ENCODE peak calls at places on chromosomes 16 and 17, in seven cellular contexts. C is uterus, B is H1, L is kidney epithelial cell, R is AG04450, I is prostate gland, E is dorsolateral prefrontal cortex. F is an unnamed sample.
A peak's percentile ranks its signal among the peaks of the same experiment; 100 is the strongest.

GRCh38 chr17:17253445-17253844 is 16.5 kb upstream of the FLCN start:
- DNase-seq in R (no peak), L (no peak), I (no peak), C (no peak), E (no peak), B (no peak), F (no peak)

GRCh38 chr17:44757045-44757917 is 1.5 kb upstream of the ADAM11 start:
- DNase-seq in C (no peak), B (no peak), R (no peak), L (no peak), E (no peak), I (no peak), F (no peak)

GRCh38 chr17:61487668-61488595 is 35.7 kb downstream of the TBX4 start:
- DNase-seq in C (no peak), R (no peak), I (no peak), B (no peak), L (no peak), E (no peak), F (no peak)

GRCh38 chr16:4320030-4320429 is 4.2 kb downstream of the GLIS2 start:
- DNase-seq in C (no peak), L (no peak), I (no peak), E (no peak), R (no peak), B (no peak), F (no peak)

GRCh38 chr16:27639588-27640276 is 89.8 kb downstream of the KATNIP start:
- DNase-seq in C (no peak), I (peak; percentile 33), E (peak; percentile 48), L (no peak), R (peak; percentile 18), B (peak; percentile 55), F (no peak)

GRCh38 chr17:49450735-49451134 is 36.1 kb upstream of the PHB1 start:
- DNase-seq in C (no peak), E (no peak), R (no peak), L (no peak), I (no peak), B (no peak), F (no peak)

GRCh38 chr17:45224671-45225050 is 3.0 kb downstream of the FMNL1 start:
- DNase-seq in I (no peak), B (no peak), E (no peak), R (no peak), L (no peak), C (no peak), F (no peak)

GRCh38 chr17:44779211-44780025 is 20.6 kb downstream of the ADAM11 start:
- DNase-seq in L (no peak), I (peak; percentile 63), E (peak; percentile 80), C (peak; percentile 81), B (peak; percentile 92), R (peak; percentile 52), F (no peak)

GRCh38 chr16:70495425-70496182 is 27.8 kb downstream of the COG4 start:
- DNase-seq in R (no peak), E (no peak), L (no peak), B (no peak), I (no peak), C (no peak), F (no peak)

GRCh38 chr17:64736804-64737492 is 74.8 kb upstream of the SMURF2 start:
- DNase-seq in E (no peak), I (peak; percentile 7), L (no peak), C (no peak), R (peak; percentile 21), B (peak; percentile 55), F (no peak)

GRCh38 chr17:43556292-43556691 is 10.2 kb upstream of the ETV4 start:
- DNase-seq in C (peak; percentile 28), E (no peak), B (no peak), R (no peak), L (no peak), I (no peak), F (peak; percentile 83)

GRCh38 chr16:85171004-85171808 is 58.9 kb upstream of the CIBAR2 start:
- DNase-seq in I (no peak), B (no peak), E (no peak), R (no peak), L (no peak), C (no peak), F (no peak)

GRCh38 chr16:85169333-85170065 is 57.2 kb upstream of the CIBAR2 start:
- DNase-seq in B (no peak), R (no peak), L (no peak), I (no peak), E (no peak), C (no peak), F (no peak)

GRCh38 chr16:85171809-85172464 is 59.7 kb upstream of the CIBAR2 start:
- DNase-seq in C (no peak), E (no peak), I (no peak), R (no peak), L (no peak), B (no peak), F (no peak)

GRCh38 chr16:85168732-85169256 is 56.5 kb upstream of the CIBAR2 start:
- DNase-seq in B (peak; percentile 74), E (peak; percentile 76), I (no peak), R (no peak), L (no peak), C (peak; percentile 78), F (no peak)

DNA sequence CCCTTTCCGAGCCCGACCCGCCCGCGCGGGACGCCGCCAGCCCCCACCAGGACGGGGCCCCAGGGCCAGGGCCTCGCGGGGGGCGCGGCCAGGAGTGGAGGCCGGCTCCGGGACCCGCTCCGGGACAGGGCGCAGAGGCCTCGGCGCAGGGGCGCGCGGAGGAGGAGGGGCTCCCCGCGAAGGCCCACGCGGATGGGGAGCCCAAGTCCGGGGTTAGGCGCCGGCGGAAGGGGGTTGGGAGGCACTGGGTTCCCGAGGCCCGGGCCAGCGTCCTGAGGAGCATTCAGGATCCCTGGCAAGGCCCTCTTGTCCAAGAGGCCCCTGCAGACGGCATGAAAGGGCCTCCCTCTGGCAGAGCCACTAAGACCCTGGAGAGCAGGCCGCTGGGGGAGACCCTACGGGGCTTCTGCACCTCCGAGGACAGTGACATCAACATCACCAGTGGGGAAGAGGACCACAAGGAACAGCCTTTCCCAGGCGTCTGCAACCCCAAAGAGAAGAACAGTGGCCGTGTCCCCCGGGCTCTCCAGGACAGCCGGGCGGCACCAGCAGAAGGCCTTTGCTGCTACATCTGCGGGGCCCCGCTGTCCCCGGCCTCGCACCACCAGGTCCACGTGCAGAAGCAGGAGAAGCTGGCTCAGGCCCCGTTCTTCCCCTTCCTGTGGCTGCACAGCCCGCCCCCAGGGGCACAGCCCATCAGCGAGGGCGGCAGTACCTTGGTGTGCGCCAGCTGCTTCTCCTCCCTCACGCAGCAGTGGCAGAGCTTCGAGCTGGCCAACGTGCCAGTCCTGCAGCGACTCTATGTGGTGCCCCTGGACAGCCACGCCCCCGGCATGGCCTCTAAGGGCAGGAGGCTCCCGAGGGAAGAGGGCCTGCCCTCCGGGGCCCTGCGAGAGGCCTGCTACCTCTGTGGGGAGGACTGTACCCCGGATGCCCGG is 58.1 kb upstream of the CIBAR2 start:
- DNase-seq in R (no peak), E (no peak), L (no peak), C (no peak), B (no peak), I (no peak), F (no peak)
- H3K4me3 ChIP-seq in R (peak overlapping the region; percentile 84), E (peak overlapping the region; percentile 44), L (no peak overlapping the region), C (peak overlapping the region; percentile 22), B (peak overlapping the region; percentile 42), I (peak overlapping the region; percentile 27), F (peak overlapping the region; percentile 48)

GRCh38 chr17:31497994-31498826 is 106.7 kb downstream of the RAB11FIP4 start:
- DNase-seq in B (no peak), C (no peak), R (no peak), E (no peak), I (no peak), L (no peak), F (no peak)

GRCh38 chr17:31496097-31496496 is 104.6 kb downstream of the RAB11FIP4 start:
- DNase-seq in R (no peak), I (no peak), E (no peak), L (no peak), C (no peak), B (no peak), F (no peak)

GRCh38 chr17:31496601-31497000 is 105.1 kb downstream of the RAB11FIP4 start:
- DNase-seq in E (no peak), C (no peak), R (no peak), B (no peak), I (no peak), L (no peak), F (no peak)

GRCh38 chr17:31495049-31495885 is 103.8 kb downstream of the RAB11FIP4 start:
- DNase-seq in C (no peak), R (no peak), I (no peak), L (no peak), E (no peak), B (no peak), F (no peak)

DNA sequence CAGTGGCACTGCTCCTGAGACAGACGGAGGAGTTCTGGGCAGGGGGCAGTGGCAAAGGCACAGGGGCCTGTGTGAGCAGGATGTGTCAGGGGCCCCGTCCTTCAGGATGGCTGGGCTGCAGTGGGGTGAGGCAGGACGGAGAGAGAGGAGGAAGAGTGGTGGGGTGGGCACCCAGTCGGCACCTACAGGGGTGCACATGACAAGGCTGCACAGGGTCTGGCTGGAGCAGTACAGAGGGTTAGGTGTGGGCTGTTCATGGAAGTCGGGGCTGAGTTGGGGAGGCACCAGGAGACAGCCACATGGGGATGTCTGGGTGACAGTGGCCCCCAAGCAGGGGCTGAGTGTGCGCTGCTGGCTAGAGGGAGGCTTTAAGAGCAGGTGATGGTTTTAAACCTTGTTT is 106.0 kb downstream of the RAB11FIP4 start:
- DNase-seq in E (no peak), C (no peak), B (no peak), I (no peak), R (no peak), L (no peak), F (no peak)
- H3K27me3 ChIP-seq in E (no peaks in the 10 kb centered on the region), C (no peaks in the 10 kb centered on the region), B (no peaks in the 10 kb centered on the region), I (no peaks in the 10 kb centered on the region), R (peaks cover 54% of the 10 kb centered on the region), L (peaks cover 7% of the 10 kb centered on the region), F (peaks cover 22% of the 10 kb centered on the region)

DNA sequence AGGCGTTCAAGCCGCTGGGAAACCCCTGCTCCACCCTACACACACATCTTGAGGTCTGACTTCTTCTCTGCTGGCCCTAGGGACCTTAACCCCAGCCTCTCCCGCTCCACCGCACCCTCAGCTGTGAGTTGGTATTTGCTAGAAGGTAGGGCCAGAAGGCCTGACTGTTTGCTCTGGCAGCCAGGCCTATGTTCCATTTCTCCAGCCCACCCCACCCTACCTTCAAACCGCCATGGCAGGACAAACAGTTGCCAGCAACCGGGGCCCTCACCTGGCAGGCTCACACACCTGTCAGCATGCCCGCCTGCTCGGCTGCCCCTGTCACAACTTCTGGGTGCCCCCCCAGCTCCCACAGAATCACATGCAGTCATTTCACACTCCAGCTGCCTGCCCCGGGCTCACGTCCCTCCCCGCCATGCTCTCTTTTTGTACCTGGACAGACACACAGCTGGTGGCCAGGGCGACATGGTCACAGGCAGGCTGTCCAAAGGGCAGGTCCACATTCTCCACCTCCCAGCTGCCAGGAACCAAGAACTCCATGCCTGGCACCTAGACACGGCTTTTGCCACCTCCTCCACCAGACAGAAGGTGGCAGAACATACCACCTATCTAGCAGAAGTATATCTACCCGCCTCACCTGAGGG is 2.6 kb upstream of the ATP2A3 start:
- DNase-seq in I (no peak), C (no peak), E (no peak), R (no peak), B (no peak), L (no peak), F (no peak)
- TF ChIP-seq CTCF in I (no peak), C (no peak), E (no peak), R (no peak), B (no peak), L (no peak), F (no peak)

DNA sequence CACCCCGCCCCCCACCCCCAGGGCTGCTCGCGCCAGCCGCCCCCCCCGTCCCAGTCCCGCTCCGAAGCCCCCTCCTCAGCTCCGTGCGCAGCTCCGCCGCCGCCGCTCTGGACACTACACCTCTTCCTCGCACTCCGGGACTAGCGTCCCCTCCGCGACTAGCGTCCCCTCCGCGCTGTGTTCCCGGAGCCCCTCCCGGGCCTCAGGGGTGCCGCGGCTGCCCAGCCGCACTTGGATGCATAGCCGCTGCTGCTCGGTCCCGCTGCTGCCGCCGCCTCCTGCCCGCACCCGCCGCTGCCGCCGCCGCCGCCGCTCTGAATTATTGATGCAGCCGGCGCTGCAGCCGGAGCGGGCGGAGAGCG is at the start of gene CBLN1:
- DNase-seq in E (no peak), C (no peak), L (no peak), B (no peak), I (no peak), R (no peak), F (no peak)
- H3K4me3 ChIP-seq in E (peak within 1 kb of the TSS; percentile 76), C (no peak within 1 kb of the TSS), L (peak within 1 kb of the TSS; percentile 27), B (peak within 1 kb of the TSS; percentile 70), I (peak within 1 kb of the TSS; percentile 17), R (no peak within 1 kb of the TSS), F (peak within 1 kb of the TSS; percentile 28)